ENCODE peak calls at places on chromosome 19, in ten cellular contexts. K, A, G, L, R, W, B, Y, F and X are unnamed samples.

GRCh38 chr19:17743874-17744273 is 7.4 kb upstream of the FCHO1 start:
- DNase-seq in K (no peak), A (no peak), G (no peak), L (peak; percentile 63), R (no peak), W (no peak), B (peak; percentile 27), Y (no peak), F (peak; percentile 36), X (no peak)

GRCh38 chr19:17873661-17874422 is 2.1 kb downstream of the SLC5A5 start:
- DNase-seq in K (no peak), A (no peak), G (no peak), L (peak; percentile 82), R (peak; percentile 73), W (peak; percentile 33), B (peak; percentile 85), Y (peak; percentile 52), F (peak; percentile 60), X (peak; percentile 89)

GRCh38 chr19:46610413-46610775 is 9.3 kb downstream of the CALM3 start:
- DNase-seq in K (no peak), A (no peak), G (no peak), L (no peak), R (no peak), W (no peak), B (no peak), Y (no peak), F (no peak), X (no peak)

GRCh38 chr19:24033962-24034342 is 53.0 kb upstream of the ZNF254 start:
- DNase-seq in K (peak; percentile 53), A (peak; percentile 52), G (no peak), L (peak; percentile 54), R (peak; percentile 18), W (peak; percentile 56), B (peak; percentile 56), Y (peak; percentile 60), F (peak; percentile 53), X (peak; percentile 73)

GRCh38 chr19:16714702-16715294 is 4.8 kb upstream of the NWD1 start:
- DNase-seq in K (peak; percentile 52), A (peak; percentile 75), G (no peak), L (peak; percentile 68), R (peak; percentile 45), W (peak; percentile 42), B (peak; percentile 72), Y (peak; percentile 16), F (peak; percentile 69), X (peak; percentile 85)

GRCh38 chr19:10736189-10736588 is 18.3 kb downstream of the DNM2 start:
- DNase-seq in K (no peak), A (no peak), G (no peak), L (no peak), R (no peak), W (no peak), B (no peak), Y (no peak), F (no peak), X (no peak)

GRCh38 chr19:11180346-11180745 is 17.0 kb downstream of the KANK2 start:
- DNase-seq in K (no peak), A (no peak), G (no peak), L (no peak), R (no peak), W (peak; percentile 52), B (no peak), Y (no peak), F (no peak), X (no peak)

GRCh38 chr19:13832096-13832495 is 36.9 kb downstream of the ZSWIM4 start:
- DNase-seq in K (no peak), A (no peak), G (no peak), L (no peak), R (no peak), W (no peak), B (no peak), Y (no peak), F (no peak), X (no peak)

GRCh38 chr19:47434088-47434487 is 14.8 kb upstream of the MEIS3 start:
- DNase-seq in K (no peak), A (no peak), G (no peak), L (no peak), R (no peak), W (no peak), B (no peak), Y (no peak), F (no peak), X (no peak)

GRCh38 chr19:49094505-49095482 is 9.5 kb downstream of the SNRNP70 start:
- DNase-seq in K (peak; percentile 58), A (peak; percentile 59), G (no peak), L (no peak), R (no peak), W (no peak), B (no peak), Y (no peak), F (no peak), X (no peak)